ENCODE peak calls at places on chromosomes 6 and 20, in seven cellular contexts. E is RWPE1, Z is ELR, A is BJ, J is posterior cingulate gyrus, I is HFFc6, T is NCI-H1417. L is an unnamed sample.

GRCh38 chr6:26629373-26629772 is 30.2 kb downstream of the ZNF322 start:
- DNase-seq in I (no peak), E (no peak), Z (no peak), T (no peak), J (no peak), A (no peak), L (no peak)

GRCh38 chr6:40894962-40895799 is 143.8 kb downstream of the UNC5CL start:
- DNase-seq in T (no peak), E (peak), Z (peak), J (no peak), A (no peak), I (peak), L (peak)

GRCh38 chr6:108168501-108168979 is 2.7 kb downstream of the NR2E1 start:
- DNase-seq in A (no peak), T (no peak), E (no peak), I (no peak), Z (no peak), J (peak), L (no peak)

GRCh38 chr6:3405679-3406078 is 51.2 kb downstream of the SLC22A23 start:
- DNase-seq in T (no peak), E (peak), I (no peak), Z (no peak), A (no peak), J (no peak), L (no peak)

GRCh38 chr6:6610031-6610591 is 21.6 kb downstream of the LY86 start:
- DNase-seq in J (no peak), I (no peak), T (no peak), E (no peak), A (no peak), Z (no peak), L (no peak)

GRCh38 chr6:138972226-138972665 is 15.8 kb downstream of the REPS1 start:
- DNase-seq in T (no peak), A (no peak), E (no peak), I (peak), Z (peak), J (no peak), L (no peak)

GRCh38 chr20:11216451-11217314 is 542.9 kb upstream of the JAG1 start:
- DNase-seq in E (no peak), Z (no peak), J (no peak), I (peak), T (no peak), A (no peak), L (no peak)

GRCh38 chr6:30782425-30783014 is 38.2 kb upstream of the IER3 start:
- DNase-seq in T (no peak), I (peak), E (peak), A (peak), J (no peak), Z (peak), L (no peak)

GRCh38 chr6:3500262-3501001 is 43.6 kb upstream of the SLC22A23 start:
- DNase-seq in A (peak), T (no peak), I (peak), J (no peak), E (peak), Z (peak), L (no peak)

GRCh38 chr6:49919935-49920644 is 43.9 kb downstream of the DEFB114 start:
- DNase-seq in E (no peak), A (no peak), J (no peak), T (no peak), Z (no peak), I (no peak), L (no peak)

GRCh38 chr6:103672169-103672568 is 1187.5 kb downstream of the HACE1 start:
- DNase-seq in E (no peak), A (no peak), T (no peak), I (no peak), Z (peak), J (no peak), L (no peak)

GRCh38 chr6:47483853-47484546 is 6.4 kb downstream of the CD2AP start:
- DNase-seq in Z (peak), J (no peak), T (no peak), I (peak), A (no peak), E (no peak), L (no peak)

GRCh38 chr20:16518068-16518783 is 55.0 kb downstream of the KIF16B start:
- DNase-seq in Z (peak), I (no peak), T (peak), A (no peak), E (peak), J (no peak), L (no peak)

GRCh38 chr6:133802861-133803260 is 86.1 kb upstream of the TCF21 start:
- DNase-seq in I (no peak), Z (no peak), E (no peak), A (no peak), J (no peak), T (no peak), L (no peak)

GRCh38 chr20:56187791-56188190 is 60.7 kb upstream of the MC3R start:
- DNase-seq in A (no peak), Z (peak), J (no peak), T (peak), E (peak), I (no peak), L (no peak)

GRCh38 chr6:139858444-139858843 is 484.0 kb upstream of the CITED2 start:
- DNase-seq in A (no peak), E (no peak), Z (no peak), J (no peak), T (no peak), I (no peak), L (no peak)

GRCh38 chr6:135372758-135373157 is 124.8 kb downstream of the AHI1 start:
- DNase-seq in Z (peak), A (no peak), E (no peak), J (no peak), I (peak), T (no peak), L (no peak)

L was measured in Right ventricle myocardium inferior.